ENCODE peak calls at places on chromosomes 13 and 19, in seven cellular contexts. V is activated T-helper 9 cell treated with anti-CD3 and anti-CD28 coated beads, Interleukin-2, amount 50 U/mL, for 16 hours; D is Peyer's patch; T is tibial nerve; M is NCI-H1105; W is NCI-H2029 treated with DMSO at 0.1 percent for 48 hours; P is gastrocnemius medialis. R is an unnamed sample.

GRCh38 chr13:28716511-28716910 is 2.3 kb downstream of the SLC46A3 start:
- DNase-seq in V (no peak), D (peak; percentile 64), T (no peak), M (no peak), W (no peak), P (no peak), R (no peak)

GRCh38 chr13:44371421-44371820 is 2.2 kb upstream of the SERP2 start:
- DNase-seq in V (no peak), D (no peak), T (no peak), M (no peak), W (no peak), P (no peak), R (no peak)

GRCh38 chr13:26605845-26606244 is 48.4 kb downstream of the WASF3 start:
- DNase-seq in V (no peak), D (no peak), T (no peak), M (no peak), W (no peak), P (no peak), R (no peak)

GRCh38 chr19:47263169-47263560 is 6.8 kb downstream of the CCDC9 start:
- DNase-seq in V (no peak), D (no peak), T (no peak), M (no peak), W (no peak), P (no peak), R (no peak)

GRCh38 chr19:3361384-3362216 is 4.8 kb upstream of the NFIC start:
- DNase-seq in V (no peak), D (no peak), T (no peak), M (no peak), W (no peak), P (peak; percentile 3), R (no peak)

GRCh38 chr19:5767949-5768348 is 16.6 kb downstream of the PRR22 start:
- DNase-seq in V (no peak), D (no peak), T (no peak), M (no peak), W (no peak), P (no peak), R (no peak)

GRCh38 chr13:101026328-101026727 is 351.7 kb upstream of the TMTC4 start:
- DNase-seq in V (no peak), D (no peak), T (no peak), M (no peak), W (no peak), P (no peak), R (no peak)

GRCh38 chr19:13096968-13097330 is 5.7 kb downstream of the LYL1 start:
- DNase-seq in V (no peak), D (no peak), T (no peak), M (no peak), W (no peak), P (no peak), R (no peak)

GRCh38 chr19:4807188-4807587 is 15.7 kb downstream of the FEM1A start:
- DNase-seq in V (no peak), D (no peak), T (no peak), M (no peak), W (no peak), P (no peak), R (no peak)

GRCh38 chr19:19385900-19386339 is 19.6 kb upstream of the GATAD2A start:
- DNase-seq in V (no peak), D (no peak), T (no peak), M (no peak), W (no peak), P (no peak), R (no peak)

GRCh38 chr13:99473515-99473914 is 27.8 kb upstream of the TM9SF2 start:
- DNase-seq in V (no peak), D (no peak), T (no peak), M (no peak), W (no peak), P (no peak), R (no peak)

GRCh38 chr19:29836409-29836825 is 24.6 kb downstream of the CCNE1 start:
- DNase-seq in V (no peak), D (no peak), T (no peak), M (no peak), W (no peak), P (no peak), R (no peak)

GRCh38 chr13:29140277-29140676 is 320.1 kb downstream of the MTUS2 start:
- DNase-seq in V (no peak), D (no peak), T (no peak), M (no peak), W (no peak), P (no peak), R (no peak)

GRCh38 chr19:17078038-17078919 is 2.7 kb downstream of the MYO9B start:
- DNase-seq in V (no peak), D (no peak), T (no peak), M (no peak), W (no peak), P (no peak), R (no peak)

GRCh38 chr19:45179063-45179847 is 671 bp downstream of the BLOC1S3 start:
- DNase-seq in V (peak; percentile 26), D (peak; percentile 70), T (no peak), M (no peak), W (no peak), P (no peak), R (no peak)

GRCh38 chr13:111115841-111116500 is 861 bp downstream of the ARHGEF7 start:
- DNase-seq in V (no peak), D (no peak), T (peak; percentile 59), M (peak; percentile 16), W (no peak), P (no peak), R (no peak)

GRCh38 chr13:56975647-56976046 is 165.1 kb upstream of the PRR20A start:
- DNase-seq in V (no peak), D (no peak), T (no peak), M (no peak), W (no peak), P (no peak), R (no peak)

GRCh38 chr13:112575295-112575622 is 12.7 kb downstream of the TUBGCP3 start:
- DNase-seq in V (no peak), D (no peak), T (no peak), M (no peak), W (no peak), P (no peak), R (no peak)

GRCh38 chr13:21287331-21287907 is 111.0 kb downstream of the MRPL57 start:
- DNase-seq in V (no peak), D (no peak), T (no peak), M (no peak), W (no peak), P (no peak), R (no peak)

GRCh38 chr19:18657590-18658365 is 20.9 kb downstream of the KLHL26 start:
- DNase-seq in V (no peak), D (no peak), T (peak; percentile 52), M (no peak), W (no peak), P (peak; percentile 17), R (no peak)

GRCh38 chr19:10587022-10587838 is at the start of gene AP1M2:
- DNase-seq in V (no peak), D (peak; percentile 79), T (no peak), M (peak; percentile 69), W (no peak), P (no peak), R (no peak)

GRCh38 chr19:7004313-7004931 is 16.8 kb downstream of the MBD3L2B start:
- DNase-seq in V (no peak), D (no peak), T (no peak), M (peak; percentile 27), W (peak; percentile 1), P (no peak), R (peak; percentile 22)

GRCh38 chr19:49749771-49750170 is 13.3 kb downstream of the TSKS start:
- DNase-seq in V (no peak), D (no peak), T (no peak), M (no peak), W (no peak), P (no peak), R (no peak)

R was measured in NCI-H2227 treated with DMSO at 0.1 percent for 48 hours.